ENCODE peak calls at places on chromosomes 5 and 9, in four cellular contexts. One of them, this sample, is unnamed.

GRCh38 chr9:15513335-15513734 is 2.6 kb upstream of the PSIP1 start:
- DNase-seq in HepG2: peak
- DNase-seq in A549: peak
- DNase-seq in K562: peak
- DNase-seq in this sample: peak

GRCh38 chr9:70479880-70480291 is 65.4 kb upstream of the KLF9 start:
- DNase-seq in HepG2: no peak
- DNase-seq in A549: no peak
- DNase-seq in K562: no peak
- DNase-seq in this sample: no peak

GRCh38 chr9:70411930-70412677 is 2.4 kb downstream of the KLF9 start:
- DNase-seq in HepG2: peak
- DNase-seq in K562: peak
- DNase-seq in A549: no peak
- DNase-seq in this sample: peak

GRCh38 chr5:143331956-143332355 is 71.5 kb downstream of the NR3C1 start:
- DNase-seq in K562: no peak
- DNase-seq in A549: no peak
- DNase-seq in HepG2: no peak
- DNase-seq in this sample: no peak

GRCh38 chr5:103247120-103247519 is 11.4 kb upstream of the MACIR start:
- DNase-seq in A549: no peak
- DNase-seq in HepG2: no peak
- DNase-seq in K562: no peak
- DNase-seq in this sample: no peak

GRCh38 chr9:115694014-115694413 is 459.6 kb upstream of the PAPPA start:
- DNase-seq in HepG2: peak
- DNase-seq in A549: peak
- DNase-seq in K562: no peak
- DNase-seq in this sample: no peak

GRCh38 chr5:5891350-5891749 is 468.9 kb downstream of the ICE1 start:
- DNase-seq in HepG2: no peak
- DNase-seq in K562: no peak
- DNase-seq in A549: no peak
- DNase-seq in this sample: no peak

GRCh38 chr9:36895744-36896260 is 138.3 kb downstream of the PAX5 start:
- DNase-seq in HepG2: no peak
- DNase-seq in A549: no peak
- DNase-seq in K562: no peak
- DNase-seq in this sample: no peak

GRCh38 chr5:17004441-17005086 is 68.5 kb upstream of the MYO10 start:
- DNase-seq in HepG2: no peak
- DNase-seq in K562: no peak
- DNase-seq in A549: no peak
- DNase-seq in this sample: no peak

GRCh38 chr5:1125030-1125357 is 13.1 kb upstream of the SLC12A7 start:
- DNase-seq in A549: no peak
- DNase-seq in HepG2: no peak
- DNase-seq in K562: no peak
- DNase-seq in this sample: no peak

GRCh38 chr9:79428422-79428821 is 143.3 kb upstream of the TLE4 start:
- DNase-seq in A549: no peak
- DNase-seq in HepG2: no peak
- DNase-seq in K562: no peak
- DNase-seq in this sample: no peak

GRCh38 chr9:128689820-128690683 is 1.0 kb downstream of the SET start:
- DNase-seq in HepG2: no peak
- DNase-seq in K562: peak
- DNase-seq in A549: peak
- DNase-seq in this sample: no peak

GRCh38 chr9:92638621-92639101 is 31.3 kb downstream of the IPPK start:
- DNase-seq in K562: no peak
- DNase-seq in HepG2: no peak
- DNase-seq in A549: no peak
- DNase-seq in this sample: no peak

GRCh38 chr5:80152778-80153177 is 103.1 kb downstream of the SERINC5 start:
- DNase-seq in A549: no peak
- DNase-seq in K562: no peak
- DNase-seq in HepG2: no peak
- DNase-seq in this sample: no peak

GRCh38 chr9:5630038-5630507 is 1.2 kb downstream of the RIC1 start:
- DNase-seq in K562: no peak
- DNase-seq in HepG2: peak
- DNase-seq in A549: peak
- DNase-seq in this sample: no peak

GRCh38 chr5:52801329-52801728 is 13.6 kb downstream of the ITGA1 start:
- DNase-seq in A549: no peak
- DNase-seq in HepG2: no peak
- DNase-seq in K562: peak
- DNase-seq in this sample: no peak

GRCh38 chr5:52800394-52801213 is 12.9 kb downstream of the ITGA1 start:
- DNase-seq in A549: peak
- DNase-seq in K562: peak
- DNase-seq in HepG2: peak
- DNase-seq in this sample: no peak

GRCh38 chr5:52799983-52800393 is 12.3 kb downstream of the ITGA1 start:
- DNase-seq in K562: peak
- DNase-seq in A549: peak
- DNase-seq in HepG2: peak
- DNase-seq in this sample: peak

GRCh38 chr5:52798952-52799351 is 11.2 kb downstream of the ITGA1 start:
- DNase-seq in K562: no peak
- DNase-seq in A549: no peak
- DNase-seq in HepG2: no peak
- DNase-seq in this sample: no peak

DNA sequence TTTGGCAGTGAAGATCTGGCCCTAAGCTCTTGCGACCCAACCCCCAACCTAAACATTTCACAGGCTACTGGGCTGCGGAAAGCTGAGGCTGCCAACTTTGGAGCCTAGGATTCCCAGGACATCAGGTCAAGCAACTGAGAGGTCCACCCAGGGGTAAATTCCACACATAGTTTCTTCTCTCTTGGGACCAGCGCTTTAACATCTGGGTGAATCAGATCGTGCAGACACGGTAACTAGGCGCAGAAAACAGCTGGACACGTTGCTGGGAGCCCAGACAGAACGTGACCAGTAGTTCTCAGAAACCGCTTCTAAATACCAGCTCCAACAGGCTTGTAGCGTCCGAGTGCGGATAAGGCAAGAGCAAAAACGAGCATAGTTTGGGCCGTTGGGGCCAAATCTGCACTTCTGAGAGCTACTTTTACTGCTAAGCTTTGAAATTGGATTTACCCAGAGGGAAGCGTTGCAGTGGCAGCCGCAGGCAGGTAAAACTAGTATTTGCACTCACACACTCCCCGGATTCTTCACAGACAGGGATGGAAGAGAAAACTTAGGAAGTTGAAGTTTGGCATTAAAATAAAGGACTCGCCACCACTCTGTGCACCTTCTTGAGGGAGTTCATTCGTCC is 11.8 kb downstream of the ITGA1 start:
- DNase-seq in K562: no peak
- DNase-seq in A549: no peak
- DNase-seq in HepG2: peak
- DNase-seq in this sample: no peak
- TF ChIP-seq PHF8 in K562: no peak
- TF ChIP-seq PHF8 in A549: no peak
- TF ChIP-seq PHF8 in HepG2: no peak
- TF ChIP-seq PHF8 in this sample: no peak

GRCh38 chr5:126801992-126802294 is 25.0 kb downstream of the LMNB1 start:
- DNase-seq in HepG2: peak
- DNase-seq in A549: no peak
- DNase-seq in K562: no peak
- DNase-seq in this sample: no peak
- TF ChIP-seq KDM1A in HepG2: no peak
- TF ChIP-seq KDM1A in A549: no peak
- TF ChIP-seq KDM1A in K562: no peak
- TF ChIP-seq KDM1A in this sample: no peak

DNA sequence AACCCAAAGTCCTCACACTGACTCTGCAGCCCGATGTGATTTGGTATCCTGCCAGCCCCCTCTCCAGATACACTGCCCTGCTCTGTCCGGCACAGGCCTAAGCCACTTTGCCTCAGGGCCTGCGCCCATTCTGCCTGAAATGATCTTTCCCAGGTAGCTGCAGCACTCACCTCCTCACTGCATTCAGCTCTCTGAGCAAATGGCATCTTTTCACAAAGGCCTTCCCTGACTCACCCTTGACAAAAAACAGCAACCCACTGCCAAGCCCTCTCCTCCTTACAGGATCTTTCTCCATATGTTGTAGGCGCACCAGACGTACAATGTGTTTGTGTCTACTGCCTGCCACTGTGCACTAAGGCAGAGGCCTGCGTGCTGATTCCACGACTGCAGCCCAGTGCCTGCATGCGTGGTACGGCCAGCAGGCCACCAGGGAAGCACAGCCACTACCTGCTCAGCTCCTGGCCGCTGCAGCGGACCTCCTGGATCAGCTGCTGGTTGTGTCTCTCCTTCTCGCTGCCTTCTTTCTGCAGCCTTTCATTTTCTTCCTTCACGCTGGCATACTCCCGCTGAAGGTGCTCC is 171.2 kb downstream of the CDK5RAP2 start:
- DNase-seq in HepG2: no peak
- DNase-seq in K562: no peak
- DNase-seq in A549: no peak
- DNase-seq in this sample: no peak
- TF ChIP-seq PHF8 in HepG2: no peak
- TF ChIP-seq PHF8 in K562: no peak
- TF ChIP-seq PHF8 in A549: no peak
- TF ChIP-seq PHF8 in this sample: no peak

GRCh38 chr5:166961028-166961427 is 1330.4 kb upstream of the WWC1 start:
- DNase-seq in A549: no peak
- DNase-seq in K562: no peak
- DNase-seq in HepG2: no peak
- DNase-seq in this sample: no peak
- TF ChIP-seq KDM1A in A549: no peak
- TF ChIP-seq KDM1A in K562: no peak
- TF ChIP-seq KDM1A in HepG2: no peak
- TF ChIP-seq KDM1A in this sample: no peak

GRCh38 chr9:73577867-73578266 is 426.2 kb downstream of the ANXA1 start:
- DNase-seq in K562: no peak
- DNase-seq in A549: no peak
- DNase-seq in HepG2: no peak
- DNase-seq in this sample: no peak

GRCh38 chr9:73575661-73576060 is 424.0 kb downstream of the ANXA1 start:
- DNase-seq in K562: no peak
- DNase-seq in HepG2: no peak
- DNase-seq in A549: no peak
- DNase-seq in this sample: no peak

GRCh38 chr9:73575071-73575470 is 423.4 kb downstream of the ANXA1 start:
- DNase-seq in HepG2: no peak
- DNase-seq in K562: no peak
- DNase-seq in A549: no peak
- DNase-seq in this sample: no peak

DNA sequence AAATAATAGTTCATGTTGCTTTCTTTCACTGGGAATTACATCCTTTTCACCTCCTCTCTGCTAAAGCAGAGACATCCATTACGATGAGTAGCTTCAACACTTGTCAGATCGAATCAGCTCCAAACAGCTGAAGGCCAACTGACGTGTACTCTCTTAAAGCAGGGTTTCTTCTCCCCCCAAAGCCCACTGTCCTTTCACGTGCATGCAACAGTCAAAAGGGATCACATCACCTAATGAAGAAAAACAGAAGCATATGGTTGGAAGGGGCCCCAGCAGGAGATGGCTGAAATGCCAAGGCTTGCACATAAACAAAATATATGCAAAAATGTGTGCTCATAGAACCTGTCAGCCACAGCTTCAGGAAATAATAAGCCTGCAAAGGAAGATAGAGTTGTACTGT is 421.6 kb downstream of the ANXA1 start:
- DNase-seq in HepG2: no peak
- DNase-seq in A549: no peak
- DNase-seq in K562: no peak
- DNase-seq in this sample: no peak
- TF ChIP-seq PHF8 in HepG2: no peak
- TF ChIP-seq PHF8 in A549: no peak
- TF ChIP-seq PHF8 in K562: no peak
- TF ChIP-seq PHF8 in this sample: no peak

GRCh38 chr9:123941535-123942070 is 11.7 kb upstream of the DENND1A start:
- DNase-seq in A549: no peak
- DNase-seq in K562: no peak
- DNase-seq in HepG2: no peak
- DNase-seq in this sample: no peak

GRCh38 chr9:123946257-123946855 is 16.4 kb upstream of the DENND1A start:
- DNase-seq in K562: no peak
- DNase-seq in HepG2: no peak
- DNase-seq in A549: no peak
- DNase-seq in this sample: no peak

GRCh38 chr9:123940721-123941534 is 11.0 kb upstream of the DENND1A start:
- DNase-seq in HepG2: peak
- DNase-seq in A549: no peak
- DNase-seq in K562: no peak
- DNase-seq in this sample: no peak

GRCh38 chr9:123943671-123944070 is 13.7 kb upstream of the DENND1A start:
- DNase-seq in K562: no peak
- DNase-seq in HepG2: no peak
- DNase-seq in A549: no peak
- DNase-seq in this sample: no peak

GRCh38 chr9:123942542-123942941 is 12.6 kb upstream of the DENND1A start:
- DNase-seq in A549: no peak
- DNase-seq in K562: no peak
- DNase-seq in HepG2: no peak
- DNase-seq in this sample: no peak
- TF ChIP-seq KDM1A in A549: no peak
- TF ChIP-seq KDM1A in K562: no peak
- TF ChIP-seq KDM1A in HepG2: no peak
- TF ChIP-seq KDM1A in this sample: no peak